ENCODE peak calls at places on chromosomes 5 and 9, in four cellular contexts. U, S, F and M are unnamed samples.

GRCh38 chr5:27463446-27464149 is 425.2 kb upstream of the CDH9 start:
- DNase-seq in U (no peak), S (no peak), F (no peak), M (no peak)

GRCh38 chr9:129617167-129617566 is 3.7 kb downstream of the C9orf50 start:
- DNase-seq in F (no peak), S (no peak), U (peak), M (no peak)

GRCh38 chr9:131657890-131658752 is 81.8 kb downstream of the RAPGEF1 start:
- DNase-seq in U (peak), F (no peak), S (peak), M (no peak)

GRCh38 chr9:19828586-19828985 is 39.7 kb upstream of the SLC24A2 start:
- DNase-seq in S (no peak), F (no peak), U (no peak), M (no peak)

GRCh38 chr5:177226882-177227281 is 76.6 kb downstream of the RAB24 start:
- DNase-seq in S (no peak), U (no peak), F (no peak), M (no peak)

GRCh38 chr5:150181035-150181434 is 8.8 kb upstream of the SLC6A7 start:
- DNase-seq in S (peak), U (no peak), F (no peak), M (no peak)

GRCh38 chr5:37792976-37793328 is 46.9 kb downstream of the GDNF start:
- DNase-seq in F (no peak), S (peak), U (no peak), M (no peak)

GRCh38 chr5:72252574-72253155 is 67.4 kb downstream of the MRPS27 start:
- DNase-seq in F (no peak), S (no peak), U (peak), M (no peak)

GRCh38 chr5:366541-367357 is 45.2 kb downstream of the AHRR start:
- DNase-seq in S (peak), F (peak), U (no peak), M (no peak)

GRCh38 chr9:107899961-107900330 is 410.4 kb upstream of the KLF4 start:
- DNase-seq in S (no peak), U (no peak), F (no peak), M (no peak)

GRCh38 chr5:137845472-137845871 is 22.2 kb upstream of the MYOT start:
- DNase-seq in F (no peak), U (no peak), S (no peak), M (no peak)

GRCh38 chr9:37410969-37411785 is 11.3 kb upstream of the GRHPR start:
- DNase-seq in U (no peak), F (peak), S (no peak), M (peak)

GRCh38 chr5:168219515-168220410 is 71.7 kb upstream of the WWC1 start:
- DNase-seq in U (peak), F (no peak), S (peak), M (peak)

GRCh38 chr5:20972419-20972925 is 984.5 kb upstream of the CDH18 start:
- DNase-seq in U (peak), F (no peak), S (peak), M (no peak)

GRCh38 chr5:104265531-104266130 is 703.0 kb upstream of the NUDT12 start:
- DNase-seq in S (no peak), U (no peak), F (no peak), M (no peak)

GRCh38 chr5:106171708-106172107 is 1499.0 kb downstream of the EFNA5 start:
- DNase-seq in F (no peak), S (no peak), U (peak), M (no peak)

GRCh38 chr5:149885512-149885911 is 59.1 kb downstream of the PDE6A start:
- DNase-seq in S (no peak), F (no peak), U (no peak), M (no peak)

GRCh38 chr9:28758346-28758745 is 1185.1 kb upstream of the C9orf72 start:
- DNase-seq in S (no peak), F (no peak), U (no peak), M (no peak)

GRCh38 chr5:133266966-133267365 is 215.2 kb downstream of the HSPA4 start:
- DNase-seq in F (no peak), U (no peak), S (no peak), M (no peak)

GRCh38 chr5:100803391-100803790 is 99.7 kb downstream of the ST8SIA4 start:
- DNase-seq in F (peak), U (no peak), S (no peak), M (no peak)

GRCh38 chr5:9170026-9170425 is 375.8 kb downstream of the SEMA5A start:
- DNase-seq in F (no peak), S (no peak), U (no peak), M (no peak)

GRCh38 chr9:99350461-99350860 is 128.4 kb downstream of the SEC61B start:
- DNase-seq in U (peak), F (no peak), S (no peak), M (no peak)

GRCh38 chr5:127867006-127867788 is 164.0 kb downstream of the CCDC192 start:
- DNase-seq in F (no peak), U (no peak), S (peak), M (no peak)

GRCh38 chr5:111389390-111390082 is 122.8 kb downstream of the STARD4 start:
- DNase-seq in F (no peak), S (no peak), U (no peak), M (no peak)

GRCh38 chr9:113621309-113621791 is 157.8 kb downstream of the RGS3 start:
- DNase-seq in S (no peak), U (peak), F (peak), M (no peak)

GRCh38 chr9:93582550-93582949 is 6.2 kb downstream of the PHF2 start:
- DNase-seq in U (no peak), S (no peak), F (no peak), M (no peak)

GRCh38 chr9:93580654-93581380 is 4.4 kb downstream of the PHF2 start:
- DNase-seq in F (no peak), U (no peak), S (no peak), M (no peak)

GRCh38 chr9:93585259-93585658 is 8.9 kb downstream of the PHF2 start:
- DNase-seq in F (no peak), U (no peak), S (no peak), M (no peak)

GRCh38 chr9:93579711-93580516 is 3.5 kb downstream of the PHF2 start:
- DNase-seq in S (no peak), F (peak), U (no peak), M (no peak)

DNA sequence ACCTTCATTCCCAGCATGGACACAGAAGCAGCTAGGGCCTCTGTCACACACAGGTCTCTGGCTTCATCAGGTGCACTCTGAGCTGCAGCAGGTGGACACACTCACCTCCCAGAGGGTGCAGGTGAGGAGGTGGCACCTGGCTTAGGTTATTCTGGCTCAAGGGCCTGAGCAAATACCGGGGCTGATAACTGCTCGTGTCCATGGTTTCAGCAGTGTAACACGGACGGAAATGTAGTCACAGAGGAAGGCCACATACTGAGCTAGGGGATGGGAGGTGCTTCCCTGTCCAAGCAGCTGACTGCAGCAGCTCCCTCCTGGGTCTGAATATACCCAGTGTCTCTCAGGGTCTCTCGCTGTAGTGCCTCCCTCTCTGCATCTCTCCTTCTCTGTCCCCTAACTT is 5.7 kb downstream of the PHF2 start:
- DNase-seq in U (no peak), S (peak), F (no peak), M (no peak)
- TF ChIP-seq POLR2A in U (no peak), S (no peak), F (no peak), M (no peak)

DNA sequence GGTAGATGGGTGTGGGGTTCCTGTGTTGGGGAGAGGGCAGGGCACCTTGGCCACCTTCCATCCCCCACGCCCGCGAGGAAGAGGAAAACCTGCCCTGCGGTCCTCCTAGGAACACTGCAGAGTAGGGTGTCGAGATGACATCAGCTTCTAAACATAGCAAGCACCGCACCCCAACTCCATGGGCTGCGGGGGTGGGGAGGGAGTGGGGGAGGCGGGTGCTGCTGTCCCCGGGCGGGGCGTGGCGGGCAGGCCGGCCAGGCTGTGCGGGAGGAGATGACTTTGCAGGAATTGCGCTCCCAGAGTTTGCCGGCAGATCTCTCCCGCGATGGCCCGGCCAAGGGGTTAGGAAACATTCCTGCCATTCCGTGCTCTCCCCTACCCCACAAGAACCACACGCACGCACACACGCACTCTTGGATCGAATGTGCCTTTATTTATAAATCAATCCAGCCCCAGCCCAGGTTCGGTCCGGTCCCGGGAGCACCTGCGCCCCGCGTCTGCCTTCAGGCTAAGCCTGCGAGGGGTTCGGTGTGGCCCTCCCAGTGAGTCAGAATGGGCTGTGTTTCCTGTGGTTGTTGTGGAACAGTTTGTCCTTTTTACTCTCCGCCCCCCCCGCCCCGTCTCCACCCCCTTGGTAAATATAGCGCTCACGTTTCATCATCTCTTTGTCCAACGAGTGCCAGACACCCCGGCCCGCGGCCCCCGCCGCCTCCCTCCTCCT is 5.2 kb upstream of the KLF9 start:
- DNase-seq in F (peak), S (peak), U (peak), M (peak)
- TF ChIP-seq POLR2A in F (peak), S (no peak), U (peak), M (peak)

GRCh38 chr9:34610434-34611206 is 1.3 kb downstream of the RPP25L start:
- DNase-seq in U (no peak), F (peak), S (peak), M (no peak)

GRCh38 chr9:34612788-34613390 is 992 bp upstream of the RPP25L start:
- DNase-seq in U (peak), S (peak), F (peak), M (peak)

GRCh38 chr9:34611251-34611810 is 566 bp downstream of the RPP25L start:
- DNase-seq in S (no peak), F (no peak), U (no peak), M (no peak)

GRCh38 chr9:34615132-34615531 is 3.2 kb upstream of the RPP25L start:
- DNase-seq in U (no peak), F (no peak), S (no peak), M (no peak)

GRCh38 chr9:34611811-34612787 is at the start of gene RPP25L:
- DNase-seq in S (peak), U (peak), F (peak), M (peak)
- TF ChIP-seq POLR2A in S (peak), U (peak), F (peak), M (peak)

GRCh38 chr5:40683351-40683750 is 3.6 kb downstream of the PTGER4 start:
- DNase-seq in F (no peak), U (no peak), S (no peak), M (no peak)
- TF ChIP-seq POLR2A in F (no peak), U (no peak), S (no peak), M (no peak)

GRCh38 chr5:95808013-95808685 is 14.4 kb downstream of the GLRX start:
- DNase-seq in U (no peak), S (no peak), F (no peak), M (no peak)

GRCh38 chr5:95806687-95807086 is 15.8 kb downstream of the GLRX start:
- DNase-seq in F (no peak), S (no peak), U (no peak), M (no peak)

GRCh38 chr5:95809414-95809960 is 13.0 kb downstream of the GLRX start:
- DNase-seq in S (no peak), U (peak), F (no peak), M (no peak)

GRCh38 chr5:95810305-95811125 is 12.0 kb downstream of the GLRX start:
- DNase-seq in U (no peak), S (no peak), F (no peak), M (no peak)

GRCh38 chr5:95808686-95809413 is 13.7 kb downstream of the GLRX start:
- DNase-seq in F (peak), U (no peak), S (peak), M (peak)
- TF ChIP-seq POLR2A in F (no peak), U (no peak), S (no peak), M (no peak)

GRCh38 chr9:83220737-83221136 is 157.8 kb upstream of the RASEF start:
- DNase-seq in F (no peak), U (peak), S (no peak), M (no peak)
- TF ChIP-seq POLR2A in F (no peak), U (no peak), S (no peak), M (no peak)

GRCh38 chr9:138023394-138024124 is 146.0 kb downstream of the CACNA1B start:
- DNase-seq in F (no peak), S (no peak), U (no peak), M (no peak)
- TF ChIP-seq POLR2A in F (no peak), S (no peak), U (no peak), M (no peak)

DNA sequence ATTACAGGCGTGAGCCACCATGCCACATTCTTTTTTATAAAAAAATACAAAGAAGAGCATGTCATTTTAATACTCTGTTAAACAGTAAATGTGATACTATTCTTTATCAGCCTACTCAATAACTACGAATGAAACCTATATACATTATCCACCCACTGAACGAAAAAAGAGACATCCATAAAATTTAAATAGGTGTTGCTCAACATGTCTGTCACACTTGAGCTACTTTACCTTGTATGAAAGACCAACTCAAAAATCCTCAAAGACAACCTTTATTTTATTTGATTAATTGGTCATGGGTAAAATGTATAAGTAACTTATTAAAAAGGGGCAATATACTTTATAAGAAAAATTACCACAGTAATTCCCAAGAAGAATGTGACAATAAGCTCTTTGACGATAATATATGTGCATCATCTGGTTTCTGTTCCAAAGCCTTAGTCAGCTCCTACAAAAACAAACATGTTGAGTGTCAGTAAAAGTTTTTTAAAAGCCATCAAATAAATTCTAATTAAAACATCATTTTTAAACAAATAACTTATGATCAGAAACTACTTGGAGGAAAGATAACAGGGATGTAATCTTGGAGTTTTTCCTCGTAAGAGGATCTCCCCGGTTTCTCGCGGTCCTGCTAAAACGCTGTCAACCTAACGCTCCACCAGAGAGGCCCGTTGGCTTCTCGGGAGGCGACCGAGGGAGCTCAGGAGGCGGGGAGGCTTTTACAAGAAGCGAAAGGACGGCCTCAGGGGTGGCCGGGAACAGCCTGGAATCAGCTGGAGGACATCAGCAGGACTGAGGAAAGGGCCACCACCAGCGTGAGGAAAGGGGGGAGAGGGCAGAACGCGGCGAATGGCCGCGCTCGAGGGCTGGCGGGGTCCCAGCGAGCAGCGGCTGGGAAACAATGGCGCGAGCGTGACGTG is 13.5 kb upstream of the ANKRD18B start:
- DNase-seq in S (peak), F (peak), U (peak), M (peak)
- TF ChIP-seq POLR2A in S (peak), F (no peak), U (peak), M (peak)

DNA sequence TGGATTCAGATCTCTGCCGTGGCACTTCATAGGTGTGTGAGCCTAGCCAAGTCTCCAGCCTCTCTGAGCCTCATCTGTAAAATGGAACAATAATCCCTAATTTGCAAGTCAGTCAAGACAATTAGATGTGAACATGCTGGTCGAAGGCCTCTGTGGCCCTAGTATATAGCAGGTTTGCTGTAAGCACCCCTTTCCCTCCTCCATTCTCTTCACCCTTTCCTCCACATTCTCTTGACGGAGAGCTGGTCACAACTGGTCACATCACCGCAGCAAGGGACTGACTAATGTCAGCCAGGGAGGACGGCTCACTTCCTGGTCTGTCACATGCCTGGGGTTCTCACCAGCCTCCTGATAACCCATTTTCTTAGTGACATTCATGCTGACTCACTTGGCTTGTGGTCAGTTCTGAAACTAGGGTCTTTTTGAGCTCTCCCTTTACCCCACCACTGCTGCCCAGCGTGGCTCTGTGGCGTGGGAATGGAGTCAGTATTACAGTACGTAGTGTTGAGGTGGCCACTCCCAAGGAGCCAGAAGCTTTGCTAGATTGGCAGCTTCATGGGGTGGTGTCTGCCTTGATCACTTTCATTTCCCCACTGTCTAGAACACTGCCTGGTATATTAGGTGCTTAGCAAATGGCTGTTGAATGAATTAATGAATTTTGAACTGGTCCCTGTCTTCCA is 47.8 kb downstream of the ERGIC1 start:
- DNase-seq in F (no peak), U (peak), S (peak), M (peak)
- TF ChIP-seq POLR2A in F (no peak), U (no peak), S (no peak), M (no peak)